ENCODE peak calls at places on chromosome 12, in four cellular contexts. R is mucosa of descending colon, O is Panc1, P is fibroblast of lung. K is an unnamed sample. For H3K4me1, the result is how much of the 10 kb centered on the place peaks cover.

GRCh38 chr12:87981495-87981894 is 47.7 kb downstream of the C12orf50 start:
- DNase-seq in R (no peak), O (no peak), P (peak), K (no peak)

GRCh38 chr12:27790179-27790578 is 10.1 kb upstream of the MANSC4 start:
- DNase-seq in R (no peak), O (no peak), P (no peak), K (no peak)

GRCh38 chr12:131380961-131381705 is 329.8 kb upstream of the SFSWAP start:
- DNase-seq in R (no peak), O (no peak), P (no peak), K (no peak)

GRCh38 chr12:124492879-124493808 is 74.3 kb downstream of the NCOR2 start:
- DNase-seq in R (no peak), O (no peak), P (no peak), K (peak)

GRCh38 chr12:118103601-118104382 is at the start of gene VSIG10:
- DNase-seq in R (peak), O (no peak), P (peak), K (peak)

GRCh38 chr12:99334737-99335136 is 312.8 kb upstream of the GARIN6 start:
- DNase-seq in R (no peak), O (no peak), P (no peak), K (no peak)

GRCh38 chr12:89756638-89757321 is 48.1 kb upstream of the ATP2B1 start:
- DNase-seq in R (no peak), O (peak), P (peak), K (peak)

GRCh38 chr12:54033106-54033979 is 493 bp downstream of the HOXC5 start:
- DNase-seq in R (peak), O (no peak), P (no peak), K (peak)

GRCh38 chr12:69421548-69421947 is 48.6 kb upstream of the FRS2 start:
- DNase-seq in R (no peak), O (no peak), P (no peak), K (no peak)

GRCh38 chr12:68189766-68190700 is 30.5 kb upstream of the IFNG start:
- DNase-seq in R (no peak), O (no peak), P (peak), K (no peak)

GRCh38 chr12:57456145-57456700 is 1.1 kb downstream of the INHBE start:
- DNase-seq in R (no peak), O (no peak), P (peak), K (peak)

GRCh38 chr12:23083267-23083666 is 458.3 kb downstream of the ETNK1 start:
- DNase-seq in R (no peak), O (no peak), P (peak), K (no peak)

GRCh38 chr12:65690477-65690876 is 133.8 kb upstream of the HMGA2 start:
- DNase-seq in R (no peak), O (no peak), P (no peak), K (no peak)

GRCh38 chr12:117367006-117367638 is 5.7 kb upstream of the NOS1 start:
- DNase-seq in R (no peak), O (peak), P (peak), K (peak)

GRCh38 chr12:116592731-116593130 is 33.5 kb downstream of the MAP1LC3B2 start:
- DNase-seq in R (no peak), O (no peak), P (no peak), K (no peak)

GRCh38 chr12:21940972-21941521 is at the start of gene ABCC9:
- DNase-seq in R (peak), O (no peak), P (peak), K (peak)

GRCh38 chr12:71671816-71672215 is 7.7 kb downstream of the THAP2 start:
- DNase-seq in R (no peak), O (no peak), P (no peak), K (peak)

GRCh38 chr12:111864935-111865334 is 22.9 kb downstream of the MAPKAPK5 start:
- DNase-seq in R (no peak), O (no peak), P (no peak), K (no peak)

GRCh38 chr12:106113042-106113441 is 25.7 kb downstream of the NUAK1 start:
- DNase-seq in R (no peak), O (no peak), P (peak), K (no peak)

GRCh38 chr12:107318804-107319535 is 225.6 kb upstream of the CRY1 start:
- DNase-seq in R (peak), O (no peak), P (peak), K (no peak)

GRCh38 chr12:113818278-113818677 is 147.8 kb downstream of the RBM19 start:
- DNase-seq in R (no peak), O (no peak), P (no peak), K (no peak)

GRCh38 chr12:18552829-18553228 is 185.0 kb downstream of the PLCZ1 start:
- DNase-seq in R (no peak), O (no peak), P (no peak), K (no peak)

GRCh38 chr12:59780605-59781135 is 184.8 kb downstream of the SLC16A7 start:
- DNase-seq in R (no peak), O (no peak), P (peak), K (no peak)

GRCh38 chr12:110330544-110330943 is 49.5 kb downstream of the ATP2A2 start:
- DNase-seq in R (no peak), O (no peak), P (peak), K (no peak)

GRCh38 chr12:95443458-95443857 is 30.5 kb upstream of the METAP2 start:
- DNase-seq in R (no peak), O (no peak), P (no peak), K (no peak)

GRCh38 chr12:68162374-68162773 is 2.8 kb upstream of the IFNG start:
- DNase-seq in R (no peak), O (no peak), P (peak), K (no peak)

GRCh38 chr12:96425321-96425720 is 25.1 kb upstream of the CDK17 start:
- DNase-seq in R (no peak), O (no peak), P (peak), K (no peak)

GRCh38 chr12:82507656-82508055 is 149.3 kb downstream of the METTL25 start:
- DNase-seq in R (no peak), O (no peak), P (no peak), K (no peak)

GRCh38 chr12:25151476-25151875 is 43.5 kb downstream of the DNAI7 start:
- DNase-seq in R (no peak), O (peak), P (peak), K (no peak)

GRCh38 chr12:113222730-113223531 is 1.7 kb downstream of the TPCN1 start:
- DNase-seq in R (peak), O (no peak), P (peak), K (peak)

GRCh38 chr12:62331306-62331705 is 71.1 kb downstream of the USP15 start:
- DNase-seq in R (no peak), O (no peak), P (no peak), K (no peak)

GRCh38 chr12:120115692-120116442 is 686 bp downstream of the RAB35 start:
- DNase-seq in R (peak), O (no peak), P (no peak), K (peak)

GRCh38 chr12:40390980-40391379 is 166.2 kb downstream of the LRRK2 start:
- DNase-seq in R (no peak), O (no peak), P (no peak), K (no peak)

GRCh38 chr12:78101946-78102635 is 271.4 kb downstream of the NAV3 start:
- DNase-seq in R (no peak), O (no peak), P (no peak), K (no peak)

DNA sequence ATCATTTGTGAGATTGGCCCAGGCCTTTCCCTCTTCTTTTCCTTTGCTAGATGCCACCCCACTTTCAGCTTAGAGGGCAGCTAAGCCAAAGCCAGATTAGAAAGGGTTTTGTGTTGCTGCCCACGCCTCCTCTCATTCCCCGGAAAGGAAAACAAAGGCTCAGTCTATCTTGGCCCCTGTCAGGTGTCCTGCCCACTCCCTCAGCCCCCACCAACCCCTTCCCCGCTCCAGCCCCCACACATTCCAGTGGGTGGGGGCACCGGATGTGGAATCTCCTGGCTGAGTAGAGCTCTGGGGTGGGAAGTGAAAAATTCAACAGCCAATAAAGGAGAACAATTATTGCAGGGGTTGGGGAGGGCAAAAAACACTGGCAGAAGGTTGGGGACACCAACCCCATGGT is 2.2 kb upstream of the RDH5 start:
- DNase-seq in R (no peak), O (no peak), P (peak), K (no peak)
- H3K4me3 ChIP-seq in R (no peak), O (no peak), P (no peak), K (no peak)

DNA sequence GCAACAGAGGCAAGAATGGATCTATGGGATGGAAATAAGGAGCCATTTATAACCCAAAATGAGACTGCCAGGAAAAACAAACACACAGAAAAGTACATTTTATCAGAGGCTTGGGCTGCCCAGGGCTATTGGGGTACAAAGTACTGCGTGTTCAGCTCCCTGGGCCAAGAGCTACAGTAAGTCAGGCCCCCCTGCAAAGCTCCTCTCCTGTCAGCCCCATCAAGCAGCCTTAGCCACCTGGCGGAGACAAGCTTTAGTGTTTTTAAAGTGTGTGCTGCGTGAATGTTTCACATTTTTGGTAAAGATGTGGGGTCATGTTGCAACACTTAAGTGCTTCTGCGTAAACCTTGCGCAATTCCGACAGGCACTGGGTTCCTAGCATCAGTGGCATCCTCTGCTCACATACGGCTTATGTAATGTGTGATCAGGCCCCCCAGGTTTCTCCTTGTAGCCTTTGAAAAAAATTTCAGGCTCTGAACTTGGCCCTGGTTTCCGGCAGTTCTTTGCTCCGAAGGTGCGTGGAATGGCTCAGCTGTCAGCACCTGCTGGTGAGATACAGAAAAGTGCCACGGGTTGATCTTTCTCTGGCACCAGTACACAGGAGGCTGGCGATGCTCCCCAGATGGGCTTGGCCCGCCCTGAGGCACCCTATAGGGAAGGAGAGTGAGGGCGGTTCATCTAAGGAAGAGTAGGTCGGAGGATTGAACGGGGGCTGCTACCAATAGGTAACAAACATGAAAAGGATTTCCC is 198.7 kb upstream of the EEA1 start:
- DNase-seq in R (no peak), O (no peak), P (peak), K (peak)
- TF ChIP-seq CTCF in R (no peak), O (no peak), P (no peak), K (peak)

GRCh38 chr12:49263400-49263763 is 1.5 kb upstream of the TUBA1C start:
- DNase-seq in R (no peak), O (no peak), P (no peak), K (no peak)
- H3K4me1 ChIP-seq in R (under half), O (under half), P (under half), K (under half)

GRCh38 chr12:52494518-52494917 is 1.5 kb upstream of the KRT6A start:
- DNase-seq in R (no peak), O (no peak), P (peak), K (no peak)
- H3K4me3 ChIP-seq in R (no peak), O (no peak), P (no peak), K (no peak)